ENCODE peak calls at places on chromosomes 2 and 18, in eight cellular contexts. One of them, this sample, is unnamed.

GRCh38 chr2:25301453-25302352 is 40.0 kb downstream of the DNMT3A start:
- DNase-seq in activated CD8-positive, alpha-beta memory T cell treated with anti-CD3 and anti-CD28 coated beads for 1 hour: no peak
- DNase-seq in left kidney: no peak
- DNase-seq in Kasumi-1: peak; percentile 58
- DNase-seq in pancreas: no peak
- DNase-seq in WERI-Rb-1: no peak
- DNase-seq in stimulated activated CD8-positive, alpha-beta memory T cell treated with anti-CD3 and anti-CD28 coated beads, Interleukin-2, amount 100 ng/mL, for 48 hours: peak; percentile 64
- DNase-seq in sigmoid colon: no peak
- DNase-seq in this sample: peak; percentile 94

GRCh38 chr2:201432038-201432437 is 19.2 kb downstream of the TRAK2 start:
- DNase-seq in WERI-Rb-1: no peak
- DNase-seq in pancreas: no peak
- DNase-seq in activated CD8-positive, alpha-beta memory T cell treated with anti-CD3 and anti-CD28 coated beads for 1 hour: no peak
- DNase-seq in stimulated activated CD8-positive, alpha-beta memory T cell treated with anti-CD3 and anti-CD28 coated beads, Interleukin-2, amount 100 ng/mL, for 48 hours: no peak
- DNase-seq in sigmoid colon: no peak
- DNase-seq in left kidney: peak; percentile 27
- DNase-seq in Kasumi-1: peak; percentile 22
- DNase-seq in this sample: no peak

GRCh38 chr2:66569974-66570373 is 135.0 kb downstream of the MEIS1 start:
- DNase-seq in stimulated activated CD8-positive, alpha-beta memory T cell treated with anti-CD3 and anti-CD28 coated beads, Interleukin-2, amount 100 ng/mL, for 48 hours: no peak
- DNase-seq in sigmoid colon: no peak
- DNase-seq in Kasumi-1: no peak
- DNase-seq in activated CD8-positive, alpha-beta memory T cell treated with anti-CD3 and anti-CD28 coated beads for 1 hour: no peak
- DNase-seq in WERI-Rb-1: no peak
- DNase-seq in left kidney: no peak
- DNase-seq in pancreas: no peak
- DNase-seq in this sample: no peak

GRCh38 chr2:96025107-96025492 is 9.6 kb downstream of the GPAT2 start:
- DNase-seq in WERI-Rb-1: no peak
- DNase-seq in pancreas: peak; percentile 32
- DNase-seq in Kasumi-1: no peak
- DNase-seq in left kidney: no peak
- DNase-seq in activated CD8-positive, alpha-beta memory T cell treated with anti-CD3 and anti-CD28 coated beads for 1 hour: no peak
- DNase-seq in stimulated activated CD8-positive, alpha-beta memory T cell treated with anti-CD3 and anti-CD28 coated beads, Interleukin-2, amount 100 ng/mL, for 48 hours: no peak
- DNase-seq in sigmoid colon: no peak
- DNase-seq in this sample: no peak

GRCh38 chr2:153196378-153197058 is 282.0 kb downstream of the RPRM start:
- DNase-seq in sigmoid colon: no peak
- DNase-seq in activated CD8-positive, alpha-beta memory T cell treated with anti-CD3 and anti-CD28 coated beads for 1 hour: no peak
- DNase-seq in left kidney: no peak
- DNase-seq in WERI-Rb-1: no peak
- DNase-seq in pancreas: no peak
- DNase-seq in Kasumi-1: no peak
- DNase-seq in stimulated activated CD8-positive, alpha-beta memory T cell treated with anti-CD3 and anti-CD28 coated beads, Interleukin-2, amount 100 ng/mL, for 48 hours: no peak
- DNase-seq in this sample: no peak

GRCh38 chr2:20663196-20664070 is 3.5 kb upstream of the GDF7 start:
- DNase-seq in sigmoid colon: peak; percentile 50
- DNase-seq in Kasumi-1: no peak
- DNase-seq in WERI-Rb-1: no peak
- DNase-seq in left kidney: no peak
- DNase-seq in pancreas: no peak
- DNase-seq in stimulated activated CD8-positive, alpha-beta memory T cell treated with anti-CD3 and anti-CD28 coated beads, Interleukin-2, amount 100 ng/mL, for 48 hours: no peak
- DNase-seq in activated CD8-positive, alpha-beta memory T cell treated with anti-CD3 and anti-CD28 coated beads for 1 hour: no peak
- DNase-seq in this sample: no peak

GRCh38 chr2:108106746-108107145 is 120.4 kb downstream of the SLC5A7 start:
- DNase-seq in left kidney: peak; percentile 65
- DNase-seq in sigmoid colon: no peak
- DNase-seq in activated CD8-positive, alpha-beta memory T cell treated with anti-CD3 and anti-CD28 coated beads for 1 hour: no peak
- DNase-seq in pancreas: no peak
- DNase-seq in Kasumi-1: no peak
- DNase-seq in stimulated activated CD8-positive, alpha-beta memory T cell treated with anti-CD3 and anti-CD28 coated beads, Interleukin-2, amount 100 ng/mL, for 48 hours: no peak
- DNase-seq in WERI-Rb-1: no peak
- DNase-seq in this sample: no peak

GRCh38 chr18:74468547-74469014 is 11.5 kb upstream of the DIPK1C start:
- DNase-seq in activated CD8-positive, alpha-beta memory T cell treated with anti-CD3 and anti-CD28 coated beads for 1 hour: no peak
- DNase-seq in stimulated activated CD8-positive, alpha-beta memory T cell treated with anti-CD3 and anti-CD28 coated beads, Interleukin-2, amount 100 ng/mL, for 48 hours: no peak
- DNase-seq in Kasumi-1: no peak
- DNase-seq in pancreas: no peak
- DNase-seq in left kidney: no peak
- DNase-seq in sigmoid colon: no peak
- DNase-seq in WERI-Rb-1: no peak
- DNase-seq in this sample: no peak

GRCh38 chr18:63069496-63069895 is 250.1 kb downstream of the BCL2 start:
- DNase-seq in WERI-Rb-1: no peak
- DNase-seq in Kasumi-1: no peak
- DNase-seq in sigmoid colon: no peak
- DNase-seq in activated CD8-positive, alpha-beta memory T cell treated with anti-CD3 and anti-CD28 coated beads for 1 hour: no peak
- DNase-seq in pancreas: no peak
- DNase-seq in left kidney: no peak
- DNase-seq in stimulated activated CD8-positive, alpha-beta memory T cell treated with anti-CD3 and anti-CD28 coated beads, Interleukin-2, amount 100 ng/mL, for 48 hours: no peak
- DNase-seq in this sample: no peak

GRCh38 chr2:107712857-107713256 is 113.8 kb upstream of the RGPD4 start:
- DNase-seq in Kasumi-1: no peak
- DNase-seq in activated CD8-positive, alpha-beta memory T cell treated with anti-CD3 and anti-CD28 coated beads for 1 hour: no peak
- DNase-seq in stimulated activated CD8-positive, alpha-beta memory T cell treated with anti-CD3 and anti-CD28 coated beads, Interleukin-2, amount 100 ng/mL, for 48 hours: no peak
- DNase-seq in WERI-Rb-1: no peak
- DNase-seq in sigmoid colon: no peak
- DNase-seq in left kidney: peak; percentile 38
- DNase-seq in pancreas: no peak
- DNase-seq in this sample: no peak

GRCh38 chr2:157394928-157395327 is 49.0 kb downstream of the CYTIP start:
- DNase-seq in sigmoid colon: no peak
- DNase-seq in Kasumi-1: no peak
- DNase-seq in activated CD8-positive, alpha-beta memory T cell treated with anti-CD3 and anti-CD28 coated beads for 1 hour: no peak
- DNase-seq in WERI-Rb-1: no peak
- DNase-seq in left kidney: no peak
- DNase-seq in stimulated activated CD8-positive, alpha-beta memory T cell treated with anti-CD3 and anti-CD28 coated beads, Interleukin-2, amount 100 ng/mL, for 48 hours: no peak
- DNase-seq in pancreas: no peak
- DNase-seq in this sample: no peak

GRCh38 chr2:171347591-171348032 is 86.2 kb downstream of the METTL8 start:
- DNase-seq in left kidney: no peak
- DNase-seq in sigmoid colon: no peak
- DNase-seq in WERI-Rb-1: no peak
- DNase-seq in pancreas: no peak
- DNase-seq in activated CD8-positive, alpha-beta memory T cell treated with anti-CD3 and anti-CD28 coated beads for 1 hour: no peak
- DNase-seq in stimulated activated CD8-positive, alpha-beta memory T cell treated with anti-CD3 and anti-CD28 coated beads, Interleukin-2, amount 100 ng/mL, for 48 hours: no peak
- DNase-seq in Kasumi-1: peak; percentile 50
- DNase-seq in this sample: no peak

GRCh38 chr2:8412586-8412985 is 269.3 kb upstream of the ID2 start:
- DNase-seq in activated CD8-positive, alpha-beta memory T cell treated with anti-CD3 and anti-CD28 coated beads for 1 hour: no peak
- DNase-seq in pancreas: no peak
- DNase-seq in left kidney: peak; percentile 27
- DNase-seq in sigmoid colon: peak; percentile 72
- DNase-seq in WERI-Rb-1: no peak
- DNase-seq in stimulated activated CD8-positive, alpha-beta memory T cell treated with anti-CD3 and anti-CD28 coated beads, Interleukin-2, amount 100 ng/mL, for 48 hours: no peak
- DNase-seq in Kasumi-1: no peak
- DNase-seq in this sample: no peak

GRCh38 chr2:33023732-33024301 is 77.1 kb downstream of the LTBP1 start:
- DNase-seq in left kidney: no peak
- DNase-seq in WERI-Rb-1: no peak
- DNase-seq in Kasumi-1: no peak
- DNase-seq in sigmoid colon: no peak
- DNase-seq in pancreas: no peak
- DNase-seq in activated CD8-positive, alpha-beta memory T cell treated with anti-CD3 and anti-CD28 coated beads for 1 hour: no peak
- DNase-seq in stimulated activated CD8-positive, alpha-beta memory T cell treated with anti-CD3 and anti-CD28 coated beads, Interleukin-2, amount 100 ng/mL, for 48 hours: no peak
- DNase-seq in this sample: no peak

GRCh38 chr2:186641807-186642321 is 52.0 kb upstream of the FAM171B start:
- DNase-seq in left kidney: peak; percentile 76
- DNase-seq in activated CD8-positive, alpha-beta memory T cell treated with anti-CD3 and anti-CD28 coated beads for 1 hour: no peak
- DNase-seq in pancreas: no peak
- DNase-seq in stimulated activated CD8-positive, alpha-beta memory T cell treated with anti-CD3 and anti-CD28 coated beads, Interleukin-2, amount 100 ng/mL, for 48 hours: no peak
- DNase-seq in Kasumi-1: peak; percentile 93
- DNase-seq in sigmoid colon: no peak
- DNase-seq in WERI-Rb-1: peak; percentile 32
- DNase-seq in this sample: peak; percentile 33

GRCh38 chr2:109663721-109664120 is 49.6 kb downstream of the SOWAHC start:
- DNase-seq in stimulated activated CD8-positive, alpha-beta memory T cell treated with anti-CD3 and anti-CD28 coated beads, Interleukin-2, amount 100 ng/mL, for 48 hours: no peak
- DNase-seq in activated CD8-positive, alpha-beta memory T cell treated with anti-CD3 and anti-CD28 coated beads for 1 hour: no peak
- DNase-seq in pancreas: no peak
- DNase-seq in sigmoid colon: peak; percentile 83
- DNase-seq in left kidney: peak; percentile 55
- DNase-seq in Kasumi-1: no peak
- DNase-seq in WERI-Rb-1: no peak
- DNase-seq in this sample: no peak

GRCh38 chr2:210072922-210073509 is 70.6 kb downstream of the RPE start:
- DNase-seq in sigmoid colon: no peak
- DNase-seq in Kasumi-1: peak; percentile 37
- DNase-seq in WERI-Rb-1: no peak
- DNase-seq in pancreas: no peak
- DNase-seq in activated CD8-positive, alpha-beta memory T cell treated with anti-CD3 and anti-CD28 coated beads for 1 hour: no peak
- DNase-seq in stimulated activated CD8-positive, alpha-beta memory T cell treated with anti-CD3 and anti-CD28 coated beads, Interleukin-2, amount 100 ng/mL, for 48 hours: no peak
- DNase-seq in left kidney: peak; percentile 27
- DNase-seq in this sample: no peak

GRCh38 chr2:141392517-141393213 is 738.2 kb downstream of the LRP1B start:
- DNase-seq in WERI-Rb-1: no peak
- DNase-seq in activated CD8-positive, alpha-beta memory T cell treated with anti-CD3 and anti-CD28 coated beads for 1 hour: no peak
- DNase-seq in Kasumi-1: no peak
- DNase-seq in left kidney: peak; percentile 36
- DNase-seq in sigmoid colon: no peak
- DNase-seq in pancreas: no peak
- DNase-seq in stimulated activated CD8-positive, alpha-beta memory T cell treated with anti-CD3 and anti-CD28 coated beads, Interleukin-2, amount 100 ng/mL, for 48 hours: no peak
- DNase-seq in this sample: no peak

GRCh38 chr2:238851751-238852150 is 3.9 kb downstream of the TWIST2 start:
- DNase-seq in activated CD8-positive, alpha-beta memory T cell treated with anti-CD3 and anti-CD28 coated beads for 1 hour: no peak
- DNase-seq in pancreas: no peak
- DNase-seq in left kidney: no peak
- DNase-seq in WERI-Rb-1: no peak
- DNase-seq in Kasumi-1: no peak
- DNase-seq in stimulated activated CD8-positive, alpha-beta memory T cell treated with anti-CD3 and anti-CD28 coated beads, Interleukin-2, amount 100 ng/mL, for 48 hours: no peak
- DNase-seq in sigmoid colon: no peak
- DNase-seq in this sample: no peak

GRCh38 chr18:67072789-67073188 is 443.7 kb downstream of the DSEL start:
- DNase-seq in left kidney: no peak
- DNase-seq in sigmoid colon: no peak
- DNase-seq in WERI-Rb-1: no peak
- DNase-seq in pancreas: no peak
- DNase-seq in Kasumi-1: no peak
- DNase-seq in activated CD8-positive, alpha-beta memory T cell treated with anti-CD3 and anti-CD28 coated beads for 1 hour: no peak
- DNase-seq in stimulated activated CD8-positive, alpha-beta memory T cell treated with anti-CD3 and anti-CD28 coated beads, Interleukin-2, amount 100 ng/mL, for 48 hours: no peak
- DNase-seq in this sample: no peak

GRCh38 chr2:199163901-199164300 is 293.8 kb downstream of the SATB2 start:
- DNase-seq in sigmoid colon: no peak
- DNase-seq in Kasumi-1: no peak
- DNase-seq in activated CD8-positive, alpha-beta memory T cell treated with anti-CD3 and anti-CD28 coated beads for 1 hour: no peak
- DNase-seq in stimulated activated CD8-positive, alpha-beta memory T cell treated with anti-CD3 and anti-CD28 coated beads, Interleukin-2, amount 100 ng/mL, for 48 hours: no peak
- DNase-seq in WERI-Rb-1: no peak
- DNase-seq in left kidney: peak; percentile 47
- DNase-seq in pancreas: no peak
- DNase-seq in this sample: no peak

GRCh38 chr2:236085647-236086046 is 82.5 kb downstream of the GBX2 start:
- DNase-seq in left kidney: no peak
- DNase-seq in Kasumi-1: no peak
- DNase-seq in WERI-Rb-1: no peak
- DNase-seq in sigmoid colon: no peak
- DNase-seq in pancreas: no peak
- DNase-seq in activated CD8-positive, alpha-beta memory T cell treated with anti-CD3 and anti-CD28 coated beads for 1 hour: no peak
- DNase-seq in stimulated activated CD8-positive, alpha-beta memory T cell treated with anti-CD3 and anti-CD28 coated beads, Interleukin-2, amount 100 ng/mL, for 48 hours: no peak
- DNase-seq in this sample: no peak

GRCh38 chr2:23287250-23287704 is 97.7 kb upstream of the KLHL29 start:
- DNase-seq in left kidney: peak; percentile 66
- DNase-seq in stimulated activated CD8-positive, alpha-beta memory T cell treated with anti-CD3 and anti-CD28 coated beads, Interleukin-2, amount 100 ng/mL, for 48 hours: no peak
- DNase-seq in sigmoid colon: peak; percentile 72
- DNase-seq in pancreas: no peak
- DNase-seq in WERI-Rb-1: no peak
- DNase-seq in Kasumi-1: no peak
- DNase-seq in activated CD8-positive, alpha-beta memory T cell treated with anti-CD3 and anti-CD28 coated beads for 1 hour: no peak
- DNase-seq in this sample: no peak

GRCh38 chr2:54741250-54741649 is 17.8 kb downstream of the EML6 start:
- DNase-seq in Kasumi-1: no peak
- DNase-seq in pancreas: no peak
- DNase-seq in WERI-Rb-1: no peak
- DNase-seq in sigmoid colon: no peak
- DNase-seq in activated CD8-positive, alpha-beta memory T cell treated with anti-CD3 and anti-CD28 coated beads for 1 hour: no peak
- DNase-seq in stimulated activated CD8-positive, alpha-beta memory T cell treated with anti-CD3 and anti-CD28 coated beads, Interleukin-2, amount 100 ng/mL, for 48 hours: no peak
- DNase-seq in left kidney: no peak
- DNase-seq in this sample: no peak

This sample was measured in GM12864.